ENCODE peak calls at places on chromosome 6, in four cellular contexts. G is neural progenitor cell; Y is T-helper 9 cell; D is effector CD8-positive, alpha-beta T cell. O is an unnamed sample.

GRCh38 chr6:159701413-159701999 is 8.5 kb upstream of the SOD2 start:
- DNase-seq in G (no peak), Y (no peak), D (no peak), O (no peak)

GRCh38 chr6:135173242-135173988 is 7.7 kb upstream of the MYB start:
- DNase-seq in G (no peak), Y (no peak), D (no peak), O (no peak)

GRCh38 chr6:159067334-159067733 is 22.5 kb upstream of the TAGAP start:
- DNase-seq in G (no peak), Y (no peak), D (no peak), O (no peak)

GRCh38 chr6:97205936-97206335 is 77.1 kb downstream of the MMS22L start:
- DNase-seq in G (peak; percentile 30), Y (no peak), D (no peak), O (no peak)

GRCh38 chr6:14670806-14671205 is 553.2 kb downstream of the CD83 start:
- DNase-seq in G (no peak), Y (no peak), D (no peak), O (no peak)

GRCh38 chr6:29887819-29888581 is 54.3 kb upstream of the HLA-A start:
- DNase-seq in G (peak; percentile 47), Y (peak; percentile 85), D (peak; percentile 82), O (peak; percentile 81)

GRCh38 chr6:132530293-132530974 is 7.6 kb upstream of the TAAR9 start:
- DNase-seq in G (peak; percentile 77), Y (peak; percentile 66), D (peak; percentile 62), O (peak; percentile 46)

GRCh38 chr6:136826216-136826615 is 3.8 kb downstream of the PEX7 start:
- DNase-seq in G (no peak), Y (no peak), D (no peak), O (no peak)

GRCh38 chr6:106745824-106746610 is 116.6 kb downstream of the QRSL1 start:
- DNase-seq in G (no peak), Y (no peak), D (no peak), O (no peak)

GRCh38 chr6:72828904-72829303 is 207.0 kb downstream of the KCNQ5 start:
- DNase-seq in G (no peak), Y (no peak), D (no peak), O (no peak)

GRCh38 chr6:156685823-156686428 is 91.3 kb upstream of the ARID1B start:
- DNase-seq in G (no peak), Y (no peak), D (no peak), O (no peak)

O was measured in H9.